ENCODE peak calls at places on chromosomes 16 and 17, in four cellular contexts. O is spleen; N is mucosa of descending colon; T is stimulated activated CD8-positive, alpha-beta memory T cell treated with anti-CD3 and anti-CD28 coated beads, Interleukin-4, amount 100 ng/mL, for 4 hours. L is an unnamed sample.

GRCh38 chr16:71937868-71938510 is 42.7 kb downstream of the IST1 start:
- DNase-seq in O (no peak), N (no peak), T (no peak), L (no peak)

GRCh38 chr17:20226814-20227482 is 217.8 kb downstream of the SPECC1 start:
- DNase-seq in O (peak), N (peak), T (peak), L (no peak)

GRCh38 chr17:63974594-63975192 is 2.0 kb upstream of the SCN4A start:
- DNase-seq in O (no peak), N (no peak), T (no peak), L (no peak)

GRCh38 chr17:5870231-5870953 is 199.8 kb upstream of the WSCD1 start:
- DNase-seq in O (no peak), N (no peak), T (no peak), L (no peak)

GRCh38 chr16:68490829-68491575 is 42.7 kb upstream of the SMPD3 start:
- DNase-seq in O (no peak), N (peak), T (no peak), L (no peak)

GRCh38 chr16:82585675-82586074 is 41.1 kb upstream of the CDH13 start:
- DNase-seq in O (no peak), N (no peak), T (no peak), L (no peak)

GRCh38 chr17:50049636-50050035 is 6.3 kb upstream of the ITGA3 start:
- DNase-seq in O (no peak), N (peak), T (no peak), L (no peak)

GRCh38 chr16:84683691-84684591 is 15.9 kb upstream of the USP10 start:
- DNase-seq in O (no peak), N (no peak), T (no peak), L (no peak)

GRCh38 chr17:40113961-40114272 is 7.9 kb upstream of the MSL1 start:
- DNase-seq in O (no peak), N (no peak), T (no peak), L (no peak)

GRCh38 chr17:64103751-64104364 is 26.1 kb downstream of the ERN1 start:
- DNase-seq in O (no peak), N (no peak), T (no peak), L (no peak)

GRCh38 chr17:14302421-14303099 is 1.7 kb downstream of the HS3ST3B1 start:
- DNase-seq in O (peak), N (peak), T (peak), L (no peak)

L was measured in cortex of kidney.